ENCODE peak calls at places on chromosomes 1 and 21, in six cellular contexts. Z is mucosa of descending colon; O is HS-27A; A is LoVo; S is activated T-cell treated with anti-CD3 and anti-CD28 coated beads, Interleukin-2, amount 50 U/mL, for 72 hours; Y is T-helper 1 cell. R is an unnamed sample.

GRCh38 chr21:43300496-43301423 is 126.2 kb downstream of the SIK1 start:
- DNase-seq in Z (no peak), O (no peak), A (no peak), S (no peak), Y (no peak), R (no peak)

GRCh38 chr1:119943216-119943615 is 46.9 kb upstream of the ADAM30 start:
- DNase-seq in Z (no peak), O (no peak), A (no peak), S (no peak), Y (no peak), R (no peak)

GRCh38 chr1:223712184-223712855 is at the start of gene CAPN2:
- DNase-seq in Z (peak; percentile 81), O (no peak), A (peak; percentile 89), S (peak; percentile 81), Y (peak; percentile 30), R (peak; percentile 84)

GRCh38 chr1:203480525-203481084 is 5.0 kb downstream of the PRELP start:
- DNase-seq in Z (peak; percentile 85), O (peak; percentile 91), A (peak; percentile 79), S (peak; percentile 68), Y (no peak), R (peak; percentile 82)

GRCh38 chr1:66752000-66752592 is at the start of gene DYNLT5:
- DNase-seq in Z (peak; percentile 29), O (no peak), A (no peak), S (peak; percentile 17), Y (no peak), R (peak; percentile 71)

GRCh38 chr1:167230437-167230836 is 9.8 kb downstream of the POU2F1 start:
- DNase-seq in Z (no peak), O (no peak), A (no peak), S (no peak), Y (no peak), R (no peak)

GRCh38 chr1:244092293-244093264 is 41.5 kb downstream of the ZBTB18 start:
- DNase-seq in Z (peak; percentile 61), O (no peak), A (peak; percentile 19), S (no peak), Y (no peak), R (no peak)

GRCh38 chr1:176843352-176844297 is 320.9 kb downstream of the ASTN1 start:
- DNase-seq in Z (no peak), O (peak; percentile 5), A (peak; percentile 3), S (no peak), Y (no peak), R (peak; percentile 7)

GRCh38 chr1:232891116-232891515 is 59.3 kb upstream of the NTPCR start:
- DNase-seq in Z (no peak), O (peak; percentile 22), A (no peak), S (no peak), Y (no peak), R (peak; percentile 94)

GRCh38 chr1:110214454-110215404 is 4.6 kb downstream of the KCNC4 start:
- DNase-seq in Z (no peak), O (no peak), A (no peak), S (peak; percentile 44), Y (no peak), R (no peak)

GRCh38 chr1:153550827-153551512 is 1.9 kb upstream of the S100A3 start:
- DNase-seq in Z (no peak), O (no peak), A (no peak), S (no peak), Y (no peak), R (no peak)

GRCh38 chr1:2194319-2194897 is at the start of gene FAAP20:
- DNase-seq in Z (peak; percentile 70), O (no peak), A (peak; percentile 74), S (peak; percentile 77), Y (peak; percentile 50), R (no peak)

GRCh38 chr1:186976700-186977099 is 148.0 kb downstream of the PLA2G4A start:
- DNase-seq in Z (no peak), O (no peak), A (no peak), S (no peak), Y (no peak), R (no peak)

GRCh38 chr1:200351826-200352549 is 57.8 kb downstream of the ZNF281 start:
- DNase-seq in Z (no peak), O (no peak), A (no peak), S (peak; percentile 9), Y (no peak), R (peak; percentile 74)

GRCh38 chr1:223540485-223541106 is 124.9 kb downstream of the CAPN8 start:
- DNase-seq in Z (no peak), O (no peak), A (no peak), S (no peak), Y (no peak), R (no peak)

GRCh38 chr1:67489643-67490042 is 59.4 kb upstream of the SERBP1 start:
- DNase-seq in Z (no peak), O (no peak), A (no peak), S (no peak), Y (no peak), R (no peak)

GRCh38 chr1:4173731-4174130 is 273.7 kb upstream of the C1orf174 start:
- DNase-seq in Z (no peak), O (no peak), A (no peak), S (no peak), Y (no peak), R (no peak)

GRCh38 chr21:42530167-42530518 is 16.5 kb downstream of the SLC37A1 start:
- DNase-seq in Z (no peak), O (no peak), A (no peak), S (no peak), Y (no peak), R (no peak)

GRCh38 chr1:59431566-59432294 is 134.8 kb downstream of the FGGY start:
- DNase-seq in Z (no peak), O (peak; percentile 76), A (no peak), S (no peak), Y (no peak), R (peak; percentile 68)

GRCh38 chr1:228282329-228283042 is 74.6 kb downstream of the OBSCN start:
- DNase-seq in Z (no peak), O (no peak), A (no peak), S (no peak), Y (no peak), R (peak; percentile 76)

GRCh38 chr1:54754045-54754444 is 10.3 kb downstream of the PARS2 start:
- DNase-seq in Z (no peak), O (no peak), A (no peak), S (no peak), Y (no peak), R (no peak)

GRCh38 chr21:21195417-21195816 is 197.2 kb downstream of the NCAM2 start:
- DNase-seq in Z (no peak), O (no peak), A (no peak), S (no peak), Y (no peak), R (no peak)

R was measured in LHCN-M2.